ENCODE peak calls at places on chromosomes 2 and 18, in five cellular contexts. One of them, this sample, is unnamed.

GRCh38 chr2:70527447-70528080 is 26.1 kb downstream of the TGFA start:
- DNase-seq in head of caudate nucleus: no peak
- DNase-seq in ureter: no peak
- DNase-seq in effector memory CD4-positive, alpha-beta T cell: no peak
- DNase-seq in stimulated activated CD8-positive, alpha-beta memory T cell treated with anti-CD3 and anti-CD28 coated beads, Interleukin-15, amount 100 ng/mL, for 24 hours: no peak
- DNase-seq in this sample: no peak

GRCh38 chr2:226431301-226431955 is 368.2 kb downstream of the IRS1 start:
- DNase-seq in head of caudate nucleus: no peak
- DNase-seq in ureter: no peak
- DNase-seq in effector memory CD4-positive, alpha-beta T cell: no peak
- DNase-seq in stimulated activated CD8-positive, alpha-beta memory T cell treated with anti-CD3 and anti-CD28 coated beads, Interleukin-15, amount 100 ng/mL, for 24 hours: no peak
- DNase-seq in this sample: no peak

GRCh38 chr2:126029316-126029715 is 626.6 kb upstream of the GYPC start:
- DNase-seq in head of caudate nucleus: no peak
- DNase-seq in ureter: no peak
- DNase-seq in effector memory CD4-positive, alpha-beta T cell: no peak
- DNase-seq in stimulated activated CD8-positive, alpha-beta memory T cell treated with anti-CD3 and anti-CD28 coated beads, Interleukin-15, amount 100 ng/mL, for 24 hours: no peak
- DNase-seq in this sample: no peak

GRCh38 chr18:79182047-79182713 is 113.0 kb downstream of the ATP9B start:
- DNase-seq in head of caudate nucleus: no peak
- DNase-seq in ureter: no peak
- DNase-seq in effector memory CD4-positive, alpha-beta T cell: no peak
- DNase-seq in stimulated activated CD8-positive, alpha-beta memory T cell treated with anti-CD3 and anti-CD28 coated beads, Interleukin-15, amount 100 ng/mL, for 24 hours: no peak
- DNase-seq in this sample: no peak

GRCh38 chr2:38602136-38602731 is 494 bp downstream of the HNRNPLL start:
- DNase-seq in head of caudate nucleus: peak
- DNase-seq in ureter: peak
- DNase-seq in effector memory CD4-positive, alpha-beta T cell: no peak
- DNase-seq in stimulated activated CD8-positive, alpha-beta memory T cell treated with anti-CD3 and anti-CD28 coated beads, Interleukin-15, amount 100 ng/mL, for 24 hours: no peak
- DNase-seq in this sample: peak

GRCh38 chr2:121755237-121756111 is at the start of gene TSN:
- DNase-seq in head of caudate nucleus: peak
- DNase-seq in ureter: peak
- DNase-seq in effector memory CD4-positive, alpha-beta T cell: peak
- DNase-seq in stimulated activated CD8-positive, alpha-beta memory T cell treated with anti-CD3 and anti-CD28 coated beads, Interleukin-15, amount 100 ng/mL, for 24 hours: peak
- DNase-seq in this sample: peak

GRCh38 chr2:132400169-132400900 is 16.3 kb upstream of the GPR39 start:
- DNase-seq in head of caudate nucleus: no peak
- DNase-seq in ureter: no peak
- DNase-seq in effector memory CD4-positive, alpha-beta T cell: no peak
- DNase-seq in stimulated activated CD8-positive, alpha-beta memory T cell treated with anti-CD3 and anti-CD28 coated beads, Interleukin-15, amount 100 ng/mL, for 24 hours: no peak
- DNase-seq in this sample: no peak

GRCh38 chr2:196759378-196759706 is 40.1 kb downstream of the GTF3C3 start:
- DNase-seq in head of caudate nucleus: no peak
- DNase-seq in ureter: no peak
- DNase-seq in effector memory CD4-positive, alpha-beta T cell: no peak
- DNase-seq in stimulated activated CD8-positive, alpha-beta memory T cell treated with anti-CD3 and anti-CD28 coated beads, Interleukin-15, amount 100 ng/mL, for 24 hours: no peak
- DNase-seq in this sample: no peak

GRCh38 chr2:181992776-181993175 is 7.1 kb downstream of the PPP1R1C start:
- DNase-seq in head of caudate nucleus: no peak
- DNase-seq in ureter: no peak
- DNase-seq in effector memory CD4-positive, alpha-beta T cell: no peak
- DNase-seq in stimulated activated CD8-positive, alpha-beta memory T cell treated with anti-CD3 and anti-CD28 coated beads, Interleukin-15, amount 100 ng/mL, for 24 hours: no peak
- DNase-seq in this sample: no peak

GRCh38 chr18:59015531-59016152 is 124.0 kb upstream of the SEC11C start:
- DNase-seq in head of caudate nucleus: no peak
- DNase-seq in ureter: no peak
- DNase-seq in effector memory CD4-positive, alpha-beta T cell: no peak
- DNase-seq in stimulated activated CD8-positive, alpha-beta memory T cell treated with anti-CD3 and anti-CD28 coated beads, Interleukin-15, amount 100 ng/mL, for 24 hours: no peak
- DNase-seq in this sample: no peak

GRCh38 chr2:45444991-45445390 is 166.1 kb downstream of the SRBD1 start:
- DNase-seq in head of caudate nucleus: no peak
- DNase-seq in ureter: no peak
- DNase-seq in effector memory CD4-positive, alpha-beta T cell: no peak
- DNase-seq in stimulated activated CD8-positive, alpha-beta memory T cell treated with anti-CD3 and anti-CD28 coated beads, Interleukin-15, amount 100 ng/mL, for 24 hours: no peak
- DNase-seq in this sample: no peak

GRCh38 chr2:164981217-164981990 is 26.1 kb upstream of the SLC38A11 start:
- DNase-seq in head of caudate nucleus: no peak
- DNase-seq in ureter: no peak
- DNase-seq in effector memory CD4-positive, alpha-beta T cell: no peak
- DNase-seq in stimulated activated CD8-positive, alpha-beta memory T cell treated with anti-CD3 and anti-CD28 coated beads, Interleukin-15, amount 100 ng/mL, for 24 hours: no peak
- DNase-seq in this sample: no peak

GRCh38 chr2:26327291-26328272 is 18.4 kb upstream of the SELENOI start:
- DNase-seq in head of caudate nucleus: no peak
- DNase-seq in ureter: no peak
- DNase-seq in effector memory CD4-positive, alpha-beta T cell: no peak
- DNase-seq in stimulated activated CD8-positive, alpha-beta memory T cell treated with anti-CD3 and anti-CD28 coated beads, Interleukin-15, amount 100 ng/mL, for 24 hours: no peak
- DNase-seq in this sample: no peak

GRCh38 chr2:152432206-152432653 is 97.3 kb downstream of the FMNL2 start:
- DNase-seq in head of caudate nucleus: no peak
- DNase-seq in ureter: no peak
- DNase-seq in effector memory CD4-positive, alpha-beta T cell: no peak
- DNase-seq in stimulated activated CD8-positive, alpha-beta memory T cell treated with anti-CD3 and anti-CD28 coated beads, Interleukin-15, amount 100 ng/mL, for 24 hours: no peak
- DNase-seq in this sample: no peak

GRCh38 chr2:69764286-69765058 is 22.5 kb downstream of the ANXA4 start:
- DNase-seq in head of caudate nucleus: no peak
- DNase-seq in ureter: no peak
- DNase-seq in effector memory CD4-positive, alpha-beta T cell: no peak
- DNase-seq in stimulated activated CD8-positive, alpha-beta memory T cell treated with anti-CD3 and anti-CD28 coated beads, Interleukin-15, amount 100 ng/mL, for 24 hours: no peak
- DNase-seq in this sample: no peak

GRCh38 chr2:230140667-230141066 is 71.9 kb upstream of the SLC16A14 start:
- DNase-seq in head of caudate nucleus: no peak
- DNase-seq in ureter: no peak
- DNase-seq in effector memory CD4-positive, alpha-beta T cell: no peak
- DNase-seq in stimulated activated CD8-positive, alpha-beta memory T cell treated with anti-CD3 and anti-CD28 coated beads, Interleukin-15, amount 100 ng/mL, for 24 hours: no peak
- DNase-seq in this sample: no peak

GRCh38 chr2:128309341-128310093 is 9.2 kb downstream of the HS6ST1 start:
- DNase-seq in head of caudate nucleus: peak
- DNase-seq in ureter: peak
- DNase-seq in effector memory CD4-positive, alpha-beta T cell: no peak
- DNase-seq in stimulated activated CD8-positive, alpha-beta memory T cell treated with anti-CD3 and anti-CD28 coated beads, Interleukin-15, amount 100 ng/mL, for 24 hours: no peak
- DNase-seq in this sample: no peak

GRCh38 chr2:198825534-198825933 is 632.2 kb downstream of the SATB2 start:
- DNase-seq in head of caudate nucleus: no peak
- DNase-seq in ureter: no peak
- DNase-seq in effector memory CD4-positive, alpha-beta T cell: no peak
- DNase-seq in stimulated activated CD8-positive, alpha-beta memory T cell treated with anti-CD3 and anti-CD28 coated beads, Interleukin-15, amount 100 ng/mL, for 24 hours: no peak
- DNase-seq in this sample: no peak

GRCh38 chr2:205889073-205889472 is 196.9 kb downstream of the INO80D start:
- DNase-seq in head of caudate nucleus: no peak
- DNase-seq in ureter: no peak
- DNase-seq in effector memory CD4-positive, alpha-beta T cell: no peak
- DNase-seq in stimulated activated CD8-positive, alpha-beta memory T cell treated with anti-CD3 and anti-CD28 coated beads, Interleukin-15, amount 100 ng/mL, for 24 hours: no peak
- DNase-seq in this sample: no peak

GRCh38 chr2:201261471-201261870 is 1.1 kb downstream of the CASP8 start:
- DNase-seq in head of caudate nucleus: no peak
- DNase-seq in ureter: no peak
- DNase-seq in effector memory CD4-positive, alpha-beta T cell: peak
- DNase-seq in stimulated activated CD8-positive, alpha-beta memory T cell treated with anti-CD3 and anti-CD28 coated beads, Interleukin-15, amount 100 ng/mL, for 24 hours: no peak
- DNase-seq in this sample: peak

GRCh38 chr2:3108710-3109702 is 268.6 kb downstream of the EIPR1 start:
- DNase-seq in head of caudate nucleus: no peak
- DNase-seq in ureter: no peak
- DNase-seq in effector memory CD4-positive, alpha-beta T cell: no peak
- DNase-seq in stimulated activated CD8-positive, alpha-beta memory T cell treated with anti-CD3 and anti-CD28 coated beads, Interleukin-15, amount 100 ng/mL, for 24 hours: no peak
- DNase-seq in this sample: no peak

GRCh38 chr2:95240091-95240490 is 32.8 kb downstream of the ZNF892 start:
- DNase-seq in head of caudate nucleus: no peak
- DNase-seq in ureter: peak
- DNase-seq in effector memory CD4-positive, alpha-beta T cell: no peak
- DNase-seq in stimulated activated CD8-positive, alpha-beta memory T cell treated with anti-CD3 and anti-CD28 coated beads, Interleukin-15, amount 100 ng/mL, for 24 hours: no peak
- DNase-seq in this sample: no peak

GRCh38 chr2:829047-829446 is 121.6 kb upstream of the SNTG2 start:
- DNase-seq in head of caudate nucleus: no peak
- DNase-seq in ureter: no peak
- DNase-seq in effector memory CD4-positive, alpha-beta T cell: no peak
- DNase-seq in stimulated activated CD8-positive, alpha-beta memory T cell treated with anti-CD3 and anti-CD28 coated beads, Interleukin-15, amount 100 ng/mL, for 24 hours: no peak
- DNase-seq in this sample: no peak

GRCh38 chr2:12284487-12284886 is 432.2 kb upstream of the TRIB2 start:
- DNase-seq in head of caudate nucleus: no peak
- DNase-seq in ureter: no peak
- DNase-seq in effector memory CD4-positive, alpha-beta T cell: no peak
- DNase-seq in stimulated activated CD8-positive, alpha-beta memory T cell treated with anti-CD3 and anti-CD28 coated beads, Interleukin-15, amount 100 ng/mL, for 24 hours: no peak
- DNase-seq in this sample: no peak

GRCh38 chr18:42048150-42048549 is 93.1 kb downstream of the PIK3C3 start:
- DNase-seq in head of caudate nucleus: no peak
- DNase-seq in ureter: no peak
- DNase-seq in effector memory CD4-positive, alpha-beta T cell: no peak
- DNase-seq in stimulated activated CD8-positive, alpha-beta memory T cell treated with anti-CD3 and anti-CD28 coated beads, Interleukin-15, amount 100 ng/mL, for 24 hours: no peak
- DNase-seq in this sample: no peak

GRCh38 chr2:161796192-161796591 is 172.0 kb downstream of the SLC4A10 start:
- DNase-seq in head of caudate nucleus: no peak
- DNase-seq in ureter: no peak
- DNase-seq in effector memory CD4-positive, alpha-beta T cell: no peak
- DNase-seq in stimulated activated CD8-positive, alpha-beta memory T cell treated with anti-CD3 and anti-CD28 coated beads, Interleukin-15, amount 100 ng/mL, for 24 hours: no peak
- DNase-seq in this sample: no peak

GRCh38 chr2:222391866-222392265 is 32.5 kb upstream of the SGPP2 start:
- DNase-seq in head of caudate nucleus: no peak
- DNase-seq in ureter: no peak
- DNase-seq in effector memory CD4-positive, alpha-beta T cell: no peak
- DNase-seq in stimulated activated CD8-positive, alpha-beta memory T cell treated with anti-CD3 and anti-CD28 coated beads, Interleukin-15, amount 100 ng/mL, for 24 hours: no peak
- DNase-seq in this sample: no peak

GRCh38 chr18:34965108-34965507 is 76.1 kb upstream of the MAPRE2 start:
- DNase-seq in head of caudate nucleus: no peak
- DNase-seq in ureter: no peak
- DNase-seq in effector memory CD4-positive, alpha-beta T cell: no peak
- DNase-seq in stimulated activated CD8-positive, alpha-beta memory T cell treated with anti-CD3 and anti-CD28 coated beads, Interleukin-15, amount 100 ng/mL, for 24 hours: no peak
- DNase-seq in this sample: no peak

GRCh38 chr18:36634573-36635216 is 194.1 kb downstream of the TPGS2 start:
- DNase-seq in head of caudate nucleus: no peak
- DNase-seq in ureter: no peak
- DNase-seq in effector memory CD4-positive, alpha-beta T cell: no peak
- DNase-seq in stimulated activated CD8-positive, alpha-beta memory T cell treated with anti-CD3 and anti-CD28 coated beads, Interleukin-15, amount 100 ng/mL, for 24 hours: no peak
- DNase-seq in this sample: no peak

GRCh38 chr2:85167479-85167878 is 34.3 kb downstream of the TCF7L1 start:
- DNase-seq in head of caudate nucleus: no peak
- DNase-seq in ureter: no peak
- DNase-seq in effector memory CD4-positive, alpha-beta T cell: no peak
- DNase-seq in stimulated activated CD8-positive, alpha-beta memory T cell treated with anti-CD3 and anti-CD28 coated beads, Interleukin-15, amount 100 ng/mL, for 24 hours: no peak
- DNase-seq in this sample: no peak

This sample was measured in effector memory CD8-positive, alpha-beta T cell.